ENCODE peak calls at places on chromosome 14, in ten cellular contexts. E is cardiac muscle cell; O is nephron progenitor cell; F is RCC 7860; D is NCI-H1105; J is activated T-cell treated with anti-CD3 and anti-CD28 coated beads, Interleukin-2, amount 50 U/mL, for 24 hours; C is astrocyte of the hippocampus; L is activated T-helper 1 cell treated with Interleukin-2 at 50 U/mL for 16 hours; N is A549; Y is anterior cingulate cortex. A is an unnamed sample.

GRCh38 chr14:76287063-76287462 is 88.9 kb upstream of the ESRRB start:
- DNase-seq in D (no peak), E (no peak), J (no peak), N (no peak), O (no peak), L (no peak), C (no peak), Y (no peak), F (no peak), A (no peak)

GRCh38 chr14:50399251-50400032 is 2.8 kb upstream of the CDKL1 start:
- DNase-seq in J (no peak), D (no peak), F (peak), E (peak), O (no peak), L (no peak), N (peak), C (peak), Y (no peak), A (no peak)

GRCh38 chr14:65103150-65103760 is 938 bp upstream of the MAX start:
- DNase-seq in N (peak), L (no peak), C (no peak), J (peak), E (peak), Y (no peak), F (no peak), O (no peak), D (no peak), A (no peak)

GRCh38 chr14:75751291-75751690 is 90.2 kb downstream of the TTLL5 start:
- DNase-seq in L (no peak), D (no peak), F (no peak), J (no peak), Y (no peak), E (peak), C (no peak), O (no peak), N (no peak), A (no peak)

GRCh38 chr14:105074601-105075053 is 9.4 kb upstream of the GPR132 start:
- DNase-seq in L (no peak), N (no peak), C (no peak), J (no peak), F (no peak), O (no peak), Y (no peak), D (peak), E (no peak), A (no peak)

GRCh38 chr14:22781606-22782000 is 15.1 kb downstream of the OXA1L start:
- DNase-seq in L (no peak), J (no peak), N (no peak), E (no peak), O (no peak), C (peak), F (peak), Y (no peak), D (no peak), A (no peak)

GRCh38 chr14:54191846-54192245 is 205.0 kb upstream of the CDKN3 start:
- DNase-seq in J (no peak), E (no peak), L (no peak), D (no peak), O (no peak), N (no peak), C (no peak), F (no peak), Y (no peak), A (no peak)

GRCh38 chr14:99838555-99839193 is 45.5 kb downstream of the EML1 start:
- DNase-seq in J (no peak), E (peak), Y (no peak), C (peak), O (no peak), L (no peak), N (peak), F (no peak), D (no peak), A (no peak)

GRCh38 chr14:50001146-50001998 is 108.5 kb downstream of the ARF6 start:
- DNase-seq in F (peak), N (peak), O (no peak), C (peak), J (peak), D (no peak), L (peak), E (peak), Y (no peak), A (peak)

GRCh38 chr14:29271669-29272068 is 505.1 kb downstream of the FOXG1 start:
- DNase-seq in Y (no peak), N (no peak), E (no peak), F (no peak), L (no peak), D (no peak), C (no peak), J (no peak), O (no peak), A (no peak)